ENCODE peak calls at places on chromosomes 11 and 22, in six cellular contexts. B, W, O, I, Z and U are unnamed samples.
A peak's percentile ranks its signal among the peaks of the same experiment; 100 is the strongest.

GRCh38 chr22:42416671-42417230 is 15.5 kb downstream of the NFAM1 start:
- DNase-seq in Z (no peak), O (no peak), W (no peak), I (no peak), B (no peak), U (no peak)

GRCh38 chr11:1792461-1792860 is 28.7 kb upstream of the CTSD start:
- DNase-seq in W (no peak), O (no peak), I (no peak), Z (no peak), B (no peak), U (no peak)

GRCh38 chr11:103659138-103659734 is 377.2 kb upstream of the DDI1 start:
- DNase-seq in W (no peak), B (no peak), O (no peak), Z (no peak), I (no peak), U (no peak)

GRCh38 chr11:32960553-32961164 is 55.0 kb upstream of the DEPDC7 start:
- DNase-seq in Z (peak; percentile 6), O (no peak), W (no peak), I (no peak), B (no peak), U (no peak)

GRCh38 chr11:42870480-42870879 is 441.3 kb upstream of the API5 start:
- DNase-seq in B (no peak), O (no peak), W (no peak), I (no peak), Z (no peak), U (no peak)

GRCh38 chr11:37061426-37061825 is 463.4 kb upstream of the RAG2 start:
- DNase-seq in B (no peak), I (no peak), O (no peak), W (no peak), Z (no peak), U (no peak)

GRCh38 chr11:119696378-119697157 is 32.4 kb downstream of the NECTIN1 start:
- DNase-seq in O (no peak), W (no peak), B (peak; percentile 82), Z (no peak), I (peak; percentile 44), U (no peak)

GRCh38 chr11:26319906-26320305 is 12.0 kb upstream of the ANO3 start:
- DNase-seq in I (no peak), B (no peak), Z (no peak), W (no peak), O (no peak), U (no peak)

GRCh38 chr11:108009497-108010360 is 1.0 kb downstream of the CUL5 start:
- DNase-seq in W (peak; percentile 22), Z (peak; percentile 29), I (no peak), B (no peak), O (no peak), U (peak; percentile 27)

GRCh38 chr22:49300951-49301397 is 526.7 kb downstream of the BRD1 start:
- DNase-seq in B (peak; percentile 34), I (no peak), W (peak; percentile 11), Z (no peak), O (peak; percentile 45), U (peak; percentile 14)

GRCh38 chr11:115321602-115322289 is 182.5 kb downstream of the CADM1 start:
- DNase-seq in W (peak; percentile 24), I (no peak), B (no peak), Z (no peak), O (no peak), U (no peak)

GRCh38 chr22:24499706-24500105 is 4.6 kb downstream of the UPB1 start:
- DNase-seq in W (no peak), I (no peak), O (peak; percentile 35), B (no peak), Z (no peak), U (no peak)

GRCh38 chr11:32751381-32751780 is 43.1 kb downstream of the CCDC73 start:
- DNase-seq in Z (no peak), I (no peak), B (no peak), W (no peak), O (no peak), U (no peak)

GRCh38 chr11:61912991-61913698 is 4.2 kb downstream of the RAB3IL1 start:
- DNase-seq in I (no peak), O (peak; percentile 67), B (peak; percentile 53), Z (no peak), W (peak; percentile 19), U (no peak)

GRCh38 chr11:62727833-62728721 is at the start of gene TTC9C:
- DNase-seq in Z (peak; percentile 93), W (peak; percentile 92), I (peak; percentile 93), O (peak; percentile 94), B (peak; percentile 94), U (peak; percentile 90)

GRCh38 chr11:14894657-14895598 is 2.9 kb upstream of the CYP2R1 start:
- DNase-seq in B (peak; percentile 65), W (peak; percentile 81), I (peak; percentile 38), Z (peak; percentile 45), O (peak; percentile 71), U (no peak)

GRCh38 chr22:24554316-24555159 is at the start of gene GUCD1:
- DNase-seq in O (no peak), B (peak; percentile 80), W (no peak), I (peak; percentile 52), Z (no peak), U (peak; percentile 31)

GRCh38 chr11:19988598-19988997 is 171.7 kb downstream of the DBX1 start:
- DNase-seq in Z (no peak), B (no peak), O (no peak), W (peak; percentile 63), I (peak; percentile 14), U (no peak)

GRCh38 chr11:114058026-114058706 is 1.3 kb upstream of the ZBTB16 start:
- DNase-seq in B (peak; percentile 68), O (no peak), I (no peak), Z (no peak), W (peak; percentile 82), U (no peak)

GRCh38 chr22:19139974-19140373 is 4.5 kb downstream of the ESS2 start:
- DNase-seq in Z (no peak), I (no peak), O (peak; percentile 53), B (no peak), W (no peak), U (no peak)

GRCh38 chr11:19432370-19433163 is 191.8 kb upstream of the E2F8 start:
- DNase-seq in B (no peak), O (no peak), Z (no peak), I (peak; percentile 43), W (no peak), U (no peak)

GRCh38 chr22:38296372-38296771 is 20.9 kb downstream of the CSNK1E start:
- DNase-seq in B (no peak), W (no peak), O (no peak), Z (no peak), I (no peak), U (no peak)

GRCh38 chr22:29704528-29705285 is 15.1 kb upstream of the CABP7 start:
- DNase-seq in I (no peak), Z (no peak), W (no peak), B (no peak), O (no peak), U (peak; percentile 46)

GRCh38 chr11:1288426-1289151 is 20.8 kb downstream of the TOLLIP start:
- DNase-seq in B (no peak), Z (no peak), O (peak; percentile 63), W (no peak), I (no peak), U (no peak)

GRCh38 chr11:15843309-15843857 is 513.0 kb downstream of the SOX6 start:
- DNase-seq in Z (no peak), B (no peak), I (no peak), O (no peak), W (no peak), U (peak; percentile 27)

GRCh38 chr11:114366331-114367243 is 33.7 kb downstream of the C11orf71 start:
- DNase-seq in Z (no peak), B (no peak), O (no peak), W (no peak), I (no peak), U (no peak)

GRCh38 chr22:50011447-50012200 is 941 bp downstream of the IL17REL start:
- DNase-seq in B (peak; percentile 57), Z (no peak), I (no peak), W (peak; percentile 51), O (no peak), U (no peak)

GRCh38 chr22:30860176-30861105 is 108.1 kb downstream of the MORC2 start:
- DNase-seq in O (peak; percentile 56), W (peak; percentile 14), B (peak; percentile 30), I (no peak), Z (peak; percentile 1), U (peak; percentile 17)

GRCh38 chr11:65454696-65455456 is 32.3 kb downstream of the NEAT1 start:
- DNase-seq in O (peak; percentile 95), B (peak; percentile 91), I (peak; percentile 95), Z (peak; percentile 98), W (peak; percentile 95), U (peak; percentile 92)
- TF ChIP-seq POLR2A in O (peak; percentile 45), B (no peak), I (peak; percentile 67), Z (peak; percentile 98), W (no peak), U (no peak)

DNA sequence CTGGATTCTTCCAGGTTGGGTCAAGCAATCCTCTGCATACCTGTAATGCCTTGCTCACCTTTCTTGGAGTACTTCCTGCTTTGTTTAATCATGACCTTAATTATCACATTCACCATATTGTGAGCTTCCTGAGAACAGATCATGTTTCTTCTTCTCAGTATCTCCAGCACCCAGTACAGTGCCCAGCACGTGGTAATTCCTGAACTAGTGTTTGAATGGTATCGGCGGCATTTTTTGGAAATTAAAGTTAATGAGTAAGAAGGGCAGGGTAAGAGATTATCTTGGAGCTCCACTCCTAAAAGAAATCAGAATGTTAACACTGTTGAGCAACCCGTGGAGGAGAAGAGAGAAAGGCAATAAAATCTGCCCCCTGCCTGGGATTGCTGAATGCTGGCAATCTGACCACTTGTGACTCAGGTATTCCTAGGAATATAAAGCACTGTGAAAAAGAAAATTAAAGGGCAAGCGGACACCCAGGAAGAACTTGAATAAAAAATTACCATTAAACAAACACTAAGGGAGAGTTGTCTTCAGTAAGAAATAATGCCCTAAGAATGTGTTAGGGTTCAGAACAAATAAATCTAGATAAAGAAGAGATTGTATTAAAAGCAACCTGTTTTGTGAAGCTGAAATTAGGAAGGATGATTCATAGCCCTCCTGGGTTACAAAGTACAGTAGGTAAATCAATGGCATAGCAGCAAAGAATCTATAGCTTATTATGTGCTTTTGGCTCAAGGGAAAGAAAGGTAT is 92.9 kb downstream of the PDHX start:
- DNase-seq in Z (no peak), B (no peak), O (no peak), I (peak; percentile 42), W (no peak), U (no peak)
- TF ChIP-seq POLR2AphosphoS5 in Z (no peak), B (no peak), O (no peak), I (no peak), W (no peak), U (peak; percentile 47)

GRCh38 chr11:65310215-65310614 is 4.5 kb upstream of the CDC42EP2 start:
- DNase-seq in Z (no peak), W (peak; percentile 32), B (no peak), O (no peak), I (peak; percentile 39), U (no peak)
- TF ChIP-seq POLR2A in Z (no peak), W (no peak), B (no peak), O (no peak), I (no peak), U (no peak)

DNA sequence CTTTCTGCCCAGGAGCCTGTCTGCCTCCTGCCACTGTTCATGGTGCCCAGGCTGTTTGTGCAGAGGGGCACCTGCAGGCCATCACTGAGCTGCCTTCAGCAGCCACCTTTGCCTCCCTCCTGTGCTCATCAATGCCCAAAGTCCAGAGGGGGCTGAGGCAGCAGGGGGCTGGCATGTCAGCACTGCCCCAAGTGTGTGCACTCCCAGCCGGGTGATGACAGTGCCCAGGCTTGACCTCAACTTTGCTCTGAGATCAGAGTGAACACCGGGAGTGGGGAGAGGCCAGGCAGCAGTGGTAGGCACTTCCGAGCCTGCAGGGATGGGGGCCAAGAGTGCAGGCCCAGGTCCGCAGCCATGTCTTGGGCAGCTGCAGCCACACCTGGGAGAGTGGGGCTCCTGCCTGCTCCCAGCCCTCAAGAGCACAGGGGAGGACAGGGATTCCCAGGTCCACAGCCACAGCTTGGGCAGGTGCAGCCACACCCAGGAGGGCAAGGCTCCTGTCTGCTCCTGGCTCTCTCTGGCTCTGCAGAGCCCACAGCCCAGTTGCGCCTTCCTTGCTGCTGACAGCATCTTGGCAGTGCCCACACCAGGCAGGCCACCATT is 15.2 kb downstream of the SAA4 start:
- DNase-seq in W (no peak), O (no peak), B (no peak), Z (no peak), I (no peak), U (no peak)
- TF ChIP-seq POLR2AphosphoS5 in W (no peak), O (no peak), B (no peak), Z (no peak), I (no peak), U (no peak)